ENCODE peak calls at places on chromosomes 13 and 19, in six cellular contexts. C is psoas muscle, U is PC-3, L is coronary artery, O is A549, J is fibroblast of villous mesenchyme. E is an unnamed sample.

GRCh38 chr13:37194428-37194861 is 89.0 kb upstream of the CSNK1A1L start:
- DNase-seq in C (no peak), U (peak), L (no peak), O (no peak), J (no peak), E (peak)

GRCh38 chr13:99812611-99813010 is 159.0 kb downstream of the ZIC5 start:
- DNase-seq in C (no peak), U (peak), L (no peak), O (peak), J (no peak), E (no peak)

GRCh38 chr13:22195726-22196125 is 524.9 kb downstream of the FGF9 start:
- DNase-seq in C (no peak), U (no peak), L (no peak), O (no peak), J (no peak), E (no peak)

GRCh38 chr19:47143322-47144073 is 12.9 kb downstream of the SAE1 start:
- DNase-seq in C (no peak), U (no peak), L (no peak), O (no peak), J (no peak), E (no peak)

GRCh38 chr13:95714142-95714832 is 37.3 kb downstream of the DNAJC3 start:
- DNase-seq in C (no peak), U (peak), L (no peak), O (peak), J (peak), E (peak)

GRCh38 chr19:6249296-6249695 is 30.5 kb downstream of the MLLT1 start:
- DNase-seq in C (no peak), U (no peak), L (no peak), O (no peak), J (no peak), E (no peak)

GRCh38 chr19:15378529-15379082 is 981 bp downstream of the AKAP8 start:
- DNase-seq in C (peak), U (peak), L (no peak), O (peak), J (peak), E (peak)

GRCh38 chr19:37989855-37990254 is 82.8 kb downstream of the SIPA1L3 start:
- DNase-seq in C (no peak), U (peak), L (no peak), O (no peak), J (no peak), E (no peak)

GRCh38 chr19:18203408-18203862 is 407 bp downstream of the RAB3A start:
- DNase-seq in C (peak), U (peak), L (no peak), O (no peak), J (no peak), E (no peak)

GRCh38 chr13:41668130-41668757 is 210.9 kb downstream of the RGCC start:
- DNase-seq in C (no peak), U (peak), L (peak), O (peak), J (peak), E (peak)

GRCh38 chr13:22931576-22931975 is 249.2 kb upstream of the SGCG start:
- DNase-seq in C (no peak), U (no peak), L (no peak), O (no peak), J (no peak), E (no peak)